ENCODE peak calls at places on chromosomes 4 and X, in five cellular contexts. K, L, F, H and Y are unnamed samples.

GRCh38 chrX:46571423-46572294 is 1.9 kb upstream of the CHST7 start:
- DNase-seq in K (no peak), L (no peak), F (no peak), H (no peak), Y (no peak)

GRCh38 chr4:88911246-88912212 is 145.5 kb downstream of the FAM13A start:
- DNase-seq in K (no peak), L (no peak), F (no peak), H (no peak), Y (no peak)

GRCh38 chrX:134669378-134670098 is 11.3 kb upstream of the PLAC1 start:
- DNase-seq in K (peak; percentile 88), L (peak; percentile 48), F (peak; percentile 90), H (peak; percentile 85), Y (peak; percentile 82)

GRCh38 chrX:24696241-24696640 is 2.5 kb downstream of the POLA1 start:
- DNase-seq in K (no peak), L (no peak), F (no peak), H (peak; percentile 4), Y (no peak)

GRCh38 chr4:55321707-55322264 is 24.3 kb upstream of the SRD5A3 start:
- DNase-seq in K (peak; percentile 51), L (peak; percentile 44), F (peak; percentile 91), H (peak; percentile 91), Y (peak; percentile 81)

GRCh38 chr4:70687821-70688794 is at the start of gene UTP3:
- DNase-seq in K (peak; percentile 99), L (peak; percentile 98), F (peak; percentile 99), H (peak; percentile 99), Y (peak; percentile 98)

GRCh38 chr4:115655626-115656025 is 542.2 kb upstream of the NDST4 start:
- DNase-seq in K (no peak), L (no peak), F (no peak), H (no peak), Y (no peak)

GRCh38 chr4:76658231-76659102 is 223.4 kb downstream of the SHROOM3 start:
- DNase-seq in K (peak; percentile 94), L (no peak), F (peak; percentile 62), H (peak; percentile 35), Y (peak; percentile 54)

GRCh38 chr4:1080961-1081688 is 32.2 kb downstream of the RNF212 start:
- DNase-seq in K (peak; percentile 74), L (peak; percentile 17), F (peak; percentile 25), H (no peak), Y (no peak)

GRCh38 chr4:123505457-123506310 is 109.1 kb downstream of the SPRY1 start:
- DNase-seq in K (peak; percentile 68), L (peak; percentile 74), F (peak; percentile 83), H (peak; percentile 66), Y (peak; percentile 59)

GRCh38 chr4:99661907-99662306 is 4.3 kb upstream of the C4orf54 start:
- DNase-seq in K (no peak), L (no peak), F (no peak), H (no peak), Y (no peak)

GRCh38 chr4:10590896-10591295 is 93.7 kb downstream of the CLNK start:
- DNase-seq in K (peak; percentile 71), L (no peak), F (no peak), H (peak; percentile 48), Y (no peak)

GRCh38 chr4:48854982-48855381 is 24.1 kb downstream of the OCIAD1 start:
- DNase-seq in K (no peak), L (no peak), F (peak; percentile 26), H (peak; percentile 13), Y (no peak)

GRCh38 chr4:76212851-76213414 is 691 bp downstream of the SCARB2 start:
- DNase-seq in K (peak; percentile 61), L (no peak), F (peak; percentile 57), H (peak; percentile 64), Y (peak; percentile 66)

GRCh38 chrX:12446342-12447075 is 308.2 kb downstream of the FRMPD4 start:
- DNase-seq in K (peak; percentile 12), L (no peak), F (peak; percentile 74), H (no peak), Y (no peak)